ENCODE peak calls at places on chromosomes 11 and 22, in seven cellular contexts. L is K562, A is endothelial cell of umbilical vein, F is prostate gland, I is suprapubic skin, H is stomach, Y is sigmoid colon. K is an unnamed sample.

GRCh38 chr11:96456111-96456510 is 66.3 kb downstream of the JRKL start:
- DNase-seq in L (no peak), A (no peak), F (no peak), I (no peak), H (no peak), Y (no peak), K (no peak)

GRCh38 chr11:59102259-59102765 is 4.7 kb upstream of the FAM111B start:
- DNase-seq in L (peak), A (peak), F (peak), I (peak), H (peak), Y (peak), K (no peak)

GRCh38 chr11:128399186-128399585 is 188.2 kb downstream of the ETS1 start:
- DNase-seq in L (no peak), A (peak), F (no peak), I (no peak), H (no peak), Y (no peak), K (no peak)

GRCh38 chr11:77778549-77778948 is 42.0 kb downstream of the RSF1 start:
- DNase-seq in L (no peak), A (no peak), F (no peak), I (no peak), H (no peak), Y (no peak), K (no peak)

GRCh38 chr11:45383229-45383628 is 97.1 kb upstream of the SYT13 start:
- DNase-seq in L (no peak), A (no peak), F (no peak), I (peak), H (no peak), Y (no peak), K (no peak)

GRCh38 chr11:87719311-87720073 is 455.8 kb downstream of the RAB38 start:
- DNase-seq in L (no peak), A (no peak), F (no peak), I (no peak), H (no peak), Y (no peak), K (no peak)

GRCh38 chr11:72787262-72788104 is 6.4 kb downstream of the STARD10 start:
- DNase-seq in L (peak), A (no peak), F (no peak), I (no peak), H (no peak), Y (no peak), K (no peak)

GRCh38 chr11:84532364-84532763 is 1094.8 kb downstream of the DLG2 start:
- DNase-seq in L (no peak), A (no peak), F (no peak), I (no peak), H (no peak), Y (no peak), K (no peak)

GRCh38 chr11:15104166-15104565 is 10.6 kb upstream of the INSC start:
- DNase-seq in L (no peak), A (no peak), F (no peak), I (no peak), H (no peak), Y (no peak), K (no peak)

GRCh38 chr11:28017816-28018215 is 90.1 kb downstream of the KIF18A start:
- DNase-seq in L (no peak), A (no peak), F (no peak), I (no peak), H (no peak), Y (no peak), K (no peak)

GRCh38 chr11:77197626-77198320 is 69.7 kb downstream of the MYO7A start:
- DNase-seq in L (no peak), A (no peak), F (no peak), I (no peak), H (no peak), Y (peak), K (no peak)

DNA sequence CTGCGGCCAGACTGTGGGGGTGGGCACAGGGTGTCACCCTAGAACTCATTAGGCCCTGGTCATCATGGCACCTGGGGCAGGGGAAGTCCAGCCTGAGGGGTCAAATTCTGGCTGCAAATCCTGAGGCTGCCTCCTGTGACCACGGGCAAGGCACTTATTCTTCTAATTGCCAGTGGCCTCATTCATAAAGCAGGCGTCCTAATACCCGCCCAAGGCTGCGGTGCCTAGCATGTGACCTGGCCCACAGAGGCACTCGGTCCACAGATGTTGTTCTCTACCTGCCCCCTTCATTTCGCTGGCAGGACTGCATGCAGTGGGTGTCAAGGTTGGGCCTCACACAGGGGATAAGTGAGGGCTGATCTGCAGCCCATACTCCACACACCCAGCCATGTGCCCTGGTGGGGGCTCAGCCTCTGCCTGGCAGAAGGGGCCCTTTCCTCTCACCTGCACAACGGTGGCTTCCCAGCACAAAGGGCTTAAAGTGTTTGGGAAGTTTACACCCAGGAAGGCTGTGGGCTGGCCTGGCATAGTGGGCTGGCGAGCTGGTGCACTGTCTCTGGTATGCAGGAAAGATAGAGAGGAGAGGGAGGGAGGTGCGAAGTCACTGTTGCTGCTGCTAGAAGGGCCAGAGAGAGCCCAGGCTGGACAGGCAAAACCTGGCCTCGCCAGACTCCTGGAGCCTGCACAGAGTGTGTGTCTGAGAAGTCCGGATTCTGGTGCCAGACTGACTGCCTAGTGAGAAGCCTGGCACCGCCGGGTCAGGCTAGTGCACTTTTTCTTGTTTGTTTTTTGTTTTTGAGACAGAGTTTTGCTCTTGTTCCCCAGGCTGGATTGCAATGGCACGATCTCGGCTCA is 3.2 kb downstream of the MPST start:
- DNase-seq in L (no peak), A (no peak), F (no peak), I (no peak), H (peak), Y (no peak), K (no peak)
- TF ChIP-seq POLR2A in L (no peak), A (no peak), F (no peak), I (no peak), H (no peak), Y (no peak), K (no peak)

DNA sequence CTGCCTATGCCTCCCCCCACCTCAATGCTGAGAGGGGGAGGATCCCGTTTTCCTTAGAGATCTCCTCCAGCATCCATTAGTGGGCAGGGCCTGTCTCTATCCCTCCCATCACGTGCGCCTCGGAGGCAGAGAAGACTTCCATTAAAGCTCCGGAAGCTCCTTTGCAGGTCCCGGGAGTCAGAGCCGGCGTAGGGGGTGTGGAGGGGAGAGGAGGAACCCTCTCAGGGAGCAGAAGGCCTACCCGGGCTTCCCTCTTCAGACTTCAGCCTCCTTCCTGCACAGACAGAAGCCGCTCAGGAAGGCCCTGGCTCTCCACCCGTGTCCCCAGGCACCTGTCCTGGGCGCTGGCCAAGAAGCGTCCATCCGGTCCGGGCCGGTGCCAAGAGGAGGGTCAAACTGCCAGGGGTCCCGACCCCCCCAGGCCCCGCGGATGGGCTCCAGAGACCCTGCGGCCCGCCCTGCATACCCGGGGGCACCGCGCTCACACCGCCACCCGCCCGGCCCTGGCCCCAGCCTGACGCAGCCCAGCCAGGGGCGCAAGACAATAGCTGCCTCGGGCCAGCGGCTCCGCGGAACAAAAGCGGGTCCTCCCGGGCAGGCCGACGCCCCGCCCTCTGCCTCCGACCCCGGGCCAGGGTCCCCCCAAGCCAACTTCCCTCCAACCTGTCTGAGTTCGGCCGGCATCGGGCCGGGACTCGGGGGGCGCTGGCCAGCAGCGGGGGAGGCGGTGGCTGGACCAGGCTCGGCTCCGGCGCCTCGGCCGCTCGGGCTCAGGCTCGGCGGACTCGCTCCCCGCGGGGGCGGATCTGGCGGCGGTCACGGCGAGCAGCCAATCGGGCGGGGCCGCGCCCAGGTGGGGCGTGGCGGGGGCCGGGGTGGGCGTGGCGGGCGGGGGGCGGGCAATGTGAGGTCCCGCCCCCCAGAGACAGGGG is 29.9 kb downstream of the ARVCF start:
- DNase-seq in L (peak), A (peak), F (peak), I (no peak), H (peak), Y (peak), K (no peak)
- H3K27ac ChIP-seq in L (peak), A (peak), F (peak), I (peak), H (peak), Y (peak), K (peak)

DNA sequence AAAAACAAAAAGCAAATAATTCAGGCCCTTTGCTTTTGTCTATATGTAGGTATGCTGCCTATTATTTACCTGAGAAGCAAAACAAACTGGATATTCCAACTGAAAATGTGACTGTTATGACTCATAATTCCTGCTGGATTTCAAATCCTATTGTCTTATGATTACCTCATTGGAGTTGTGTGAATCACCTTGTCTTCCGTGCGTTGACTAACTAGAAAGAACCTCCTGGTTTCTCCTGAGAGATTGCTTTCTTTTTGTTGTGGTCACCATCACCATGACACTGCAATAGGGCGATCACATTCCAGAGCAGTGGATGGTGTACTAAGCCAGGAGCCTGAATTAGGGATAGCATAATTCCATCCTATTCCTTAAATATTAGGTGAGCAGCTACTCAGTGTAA is 23.0 kb upstream of the EXPH5 start:
- DNase-seq in L (no peak), A (peak), F (no peak), I (no peak), H (no peak), Y (no peak), K (no peak)
- TF ChIP-seq POLR2AphosphoS5 in L (no peak), A (peak), F (no peak), I (no peak), H (no peak), Y (no peak), K (peak)

GRCh38 chr22:46547883-46548244 is 10.4 kb upstream of the CELSR1 start:
- DNase-seq in L (no peak), A (peak), F (no peak), I (peak), H (no peak), Y (peak), K (peak)

GRCh38 chr22:46546466-46547178 is 9.2 kb upstream of the CELSR1 start:
- DNase-seq in L (no peak), A (peak), F (no peak), I (peak), H (peak), Y (no peak), K (no peak)

GRCh38 chr22:46549565-46549840 is 12.1 kb upstream of the CELSR1 start:
- DNase-seq in L (no peak), A (no peak), F (no peak), I (peak), H (no peak), Y (no peak), K (no peak)

GRCh38 chr22:46545041-46545796 is 7.8 kb upstream of the CELSR1 start:
- DNase-seq in L (no peak), A (no peak), F (no peak), I (peak), H (no peak), Y (no peak), K (no peak)

DNA sequence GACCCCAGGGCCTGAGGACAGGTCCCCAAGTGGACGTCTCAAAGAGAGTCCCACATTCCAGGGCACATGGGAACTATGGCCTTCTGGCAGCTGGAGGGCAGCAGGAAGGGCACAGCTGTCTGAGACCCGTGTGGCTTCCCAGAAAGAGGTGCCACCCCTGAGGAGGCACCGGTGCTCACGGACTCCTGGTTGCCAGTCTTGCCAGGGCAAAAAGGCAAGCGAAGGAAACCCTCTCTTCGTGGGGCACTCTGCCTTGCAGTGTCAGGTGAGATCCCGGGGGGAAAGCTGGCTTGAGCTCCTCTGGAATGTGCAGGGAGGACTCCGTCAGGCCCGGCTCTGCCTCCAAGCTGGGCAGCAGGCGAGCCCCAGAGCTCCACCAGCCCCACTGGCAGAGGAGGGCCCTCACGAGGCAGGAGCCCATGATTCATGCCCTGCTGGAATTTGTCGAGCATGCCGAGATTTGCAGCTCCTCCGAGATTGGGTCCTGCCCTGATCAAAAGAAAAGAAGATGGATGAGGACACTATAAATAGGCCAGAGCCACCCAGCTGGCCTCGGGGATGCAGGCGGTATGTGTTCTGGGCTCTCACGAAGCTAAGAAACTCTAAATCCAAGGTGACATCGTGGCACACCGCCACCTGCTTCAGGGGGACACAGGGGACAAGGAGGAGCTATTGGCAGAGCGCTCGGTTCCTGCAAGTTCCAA is 9.9 kb upstream of the CELSR1 start:
- DNase-seq in L (no peak), A (peak), F (peak), I (peak), H (no peak), Y (no peak), K (peak)
- TF ChIP-seq POLR2A in L (no peak), A (no peak), F (no peak), I (no peak), H (no peak), Y (no peak), K (no peak)

DNA sequence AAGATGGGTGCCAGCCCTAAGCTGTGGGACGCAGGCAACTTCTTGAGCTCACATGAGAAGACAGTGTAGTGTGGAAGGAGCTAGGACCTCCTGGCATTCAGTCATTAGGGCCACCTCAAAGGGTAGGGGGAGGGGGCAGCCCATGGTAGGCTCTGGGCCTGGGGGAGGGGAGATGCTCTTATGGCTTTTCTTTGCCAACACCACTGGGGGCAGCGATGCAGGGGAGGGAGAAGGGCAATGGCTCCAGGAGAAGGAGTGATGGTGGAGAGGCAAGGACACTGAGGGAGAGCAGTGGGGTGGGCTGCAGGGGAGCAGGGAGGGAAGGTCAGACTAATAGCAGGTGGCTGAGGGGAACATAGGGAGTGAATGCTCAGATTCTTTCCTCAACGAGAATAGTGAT is 63.3 kb upstream of the SUSD2 start:
- DNase-seq in L (peak), A (no peak), F (no peak), I (no peak), H (no peak), Y (no peak), K (no peak)
- H3K27ac ChIP-seq in L (no peak), A (no peak), F (no peak), I (no peak), H (no peak), Y (no peak), K (no peak)

GRCh38 chr22:27892064-27892463 is 27.0 kb downstream of the PITPNB start:
- DNase-seq in L (no peak), A (no peak), F (no peak), I (no peak), H (no peak), Y (no peak), K (no peak)

GRCh38 chr22:27892811-27893210 is 26.2 kb downstream of the PITPNB start:
- DNase-seq in L (no peak), A (no peak), F (no peak), I (no peak), H (no peak), Y (no peak), K (no peak)

GRCh38 chr22:27896251-27896650 is 22.8 kb downstream of the PITPNB start:
- DNase-seq in L (no peak), A (no peak), F (no peak), I (no peak), H (no peak), Y (no peak), K (no peak)

GRCh38 chr22:27900153-27900552 is 18.9 kb downstream of the PITPNB start:
- DNase-seq in L (no peak), A (no peak), F (no peak), I (no peak), H (no peak), Y (no peak), K (no peak)

DNA sequence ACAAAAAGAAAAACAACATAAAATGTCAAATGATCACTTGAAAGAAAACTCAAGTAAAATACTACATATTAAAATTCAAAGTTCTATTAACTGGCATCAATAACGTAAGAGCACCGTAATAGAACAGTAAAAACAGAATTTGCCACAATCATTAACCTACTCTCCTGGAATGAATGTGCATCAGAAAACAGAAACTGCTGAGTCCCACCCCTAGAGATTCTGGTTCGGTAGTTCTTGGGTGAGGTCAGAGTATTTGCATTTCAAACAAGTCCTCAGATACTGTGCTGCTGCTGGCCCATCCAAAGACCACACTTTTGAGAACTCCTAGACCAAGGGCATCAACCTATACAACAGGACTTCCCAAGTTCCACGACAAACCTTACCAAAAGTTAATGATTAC is 23.5 kb downstream of the PITPNB start:
- DNase-seq in L (no peak), A (no peak), F (no peak), I (no peak), H (no peak), Y (no peak), K (no peak)
- TF ChIP-seq POLR2AphosphoS5 in L (no peak), A (no peak), F (no peak), I (no peak), H (no peak), Y (no peak), K (no peak)

GRCh38 chr11:3050386-3051325 is 6.6 kb downstream of the CARS1 start:
- DNase-seq in L (no peak), A (no peak), F (no peak), I (peak), H (no peak), Y (no peak), K (no peak)

GRCh38 chr11:3052567-3052966 is 4.7 kb downstream of the CARS1 start:
- DNase-seq in L (no peak), A (no peak), F (no peak), I (no peak), H (no peak), Y (no peak), K (no peak)

GRCh38 chr11:3052109-3052479 is 5.1 kb downstream of the CARS1 start:
- DNase-seq in L (no peak), A (no peak), F (no peak), I (no peak), H (no peak), Y (no peak), K (no peak)

GRCh38 chr11:3049430-3050243 is 7.6 kb downstream of the CARS1 start:
- DNase-seq in L (no peak), A (peak), F (peak), I (peak), H (peak), Y (peak), K (no peak)

DNA sequence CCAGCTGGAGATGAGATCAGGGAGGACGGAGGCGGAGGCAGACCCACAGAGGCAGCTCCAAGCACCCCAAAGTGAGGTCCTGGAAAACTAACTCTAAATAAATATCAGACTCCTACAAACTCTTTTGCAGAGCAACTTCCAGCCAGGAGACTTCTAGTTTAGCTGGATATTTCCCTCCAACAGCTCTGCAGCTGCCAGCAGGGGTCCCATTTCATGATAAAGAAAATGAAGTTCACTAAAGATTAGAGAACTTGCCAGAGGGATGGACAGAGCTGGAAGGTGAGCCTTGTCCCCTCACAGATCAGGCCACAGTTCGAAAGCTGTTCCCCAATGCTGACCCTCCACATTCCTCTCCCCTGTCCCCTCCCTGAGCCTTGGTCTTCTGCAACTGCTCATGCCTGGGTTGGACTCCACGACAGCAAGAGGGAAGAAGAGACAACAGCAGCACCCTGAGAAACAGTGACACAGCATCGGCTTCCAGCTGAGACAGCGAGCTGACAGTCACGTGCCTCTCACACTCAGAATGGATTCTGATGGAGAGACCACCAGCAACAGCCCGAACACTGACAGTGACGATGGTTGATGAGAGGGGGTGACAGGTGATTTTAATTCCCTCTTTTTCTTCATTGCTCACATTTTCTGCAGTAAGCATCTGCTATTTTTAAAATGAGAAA is 5.7 kb downstream of the CARS1 start:
- DNase-seq in L (no peak), A (no peak), F (no peak), I (no peak), H (no peak), Y (no peak), K (no peak)
- TF ChIP-seq POLR2A in L (no peak), A (no peak), F (no peak), I (no peak), H (no peak), Y (no peak), K (no peak)